ENCODE peak calls at places on chromosome 10, in five cellular contexts. R is neural progenitor cell, Y is MM.1S, U is GM23338, A is GM23248. C is an unnamed sample. For H3F3A and H3K4me1, the result is how much of the 10 kb centered on the place peaks cover.

GRCh38 chr10:38174341-38174740 is 80.2 kb downstream of the ZNF37A start:
- DNase-seq in R (no peak), Y (no peak), U (no peak), A (no peak), C (no peak)

GRCh38 chr10:72353028-72353962 is 1.4 kb downstream of the DNAJB12 start:
- DNase-seq in R (peak), Y (no peak), U (peak), A (peak), C (peak)

GRCh38 chr10:11776080-11776479 is 33.9 kb downstream of the ECHDC3 start:
- DNase-seq in R (no peak), Y (no peak), U (no peak), A (no peak), C (peak)

GRCh38 chr10:127919418-127920191 is 12.7 kb downstream of the PTPRE start:
- DNase-seq in R (no peak), Y (no peak), U (peak), A (peak), C (peak)

GRCh38 chr10:122740640-122741039 is 41.0 kb upstream of the C10orf120 start:
- DNase-seq in R (no peak), Y (no peak), U (no peak), A (peak), C (no peak)

GRCh38 chr10:26696786-26697162 is 727 bp upstream of the PDSS1 start:
- DNase-seq in R (no peak), Y (no peak), U (no peak), A (no peak), C (peak)

GRCh38 chr10:33519130-33519860 is 184.8 kb upstream of the NRP1 start:
- DNase-seq in R (no peak), Y (no peak), U (peak), A (no peak), C (no peak)

GRCh38 chr10:101629781-101630419 is 41.8 kb downstream of the DPCD start:
- DNase-seq in R (peak), Y (no peak), U (no peak), A (no peak), C (no peak)

GRCh38 chr10:124321433-124322072 is 97.2 kb downstream of the OAT start:
- DNase-seq in R (no peak), Y (no peak), U (no peak), A (no peak), C (no peak)

GRCh38 chr10:130350996-130351395 is 214.8 kb downstream of the GLRX3 start:
- DNase-seq in R (no peak), Y (no peak), U (no peak), A (no peak), C (no peak)

GRCh38 chr10:120969219-120969645 is 118.1 kb downstream of the WDR11 start:
- DNase-seq in R (no peak), Y (peak), U (no peak), A (no peak), C (peak)

GRCh38 chr10:125991009-125991788 is 94.8 kb downstream of the FANK1 start:
- DNase-seq in R (no peak), Y (no peak), U (no peak), A (no peak), C (peak)

GRCh38 chr10:51030480-51030879 is 43.8 kb upstream of the PRKG1 start:
- DNase-seq in R (no peak), Y (no peak), U (no peak), A (peak), C (no peak)

GRCh38 chr10:106705576-106706526 is 458.7 kb downstream of the SORCS1 start:
- DNase-seq in R (peak), Y (peak), U (peak), A (peak), C (peak)

GRCh38 chr10:3045471-3046209 is 21.7 kb upstream of the PFKP start:
- DNase-seq in R (peak), Y (no peak), U (peak), A (peak), C (peak)

GRCh38 chr10:84546609-84547008 is 218.2 kb downstream of the CCSER2 start:
- DNase-seq in R (no peak), Y (no peak), U (no peak), A (no peak), C (no peak)

GRCh38 chr10:122567056-122567660 is 6.6 kb downstream of the DMBT1 start:
- DNase-seq in R (peak), Y (no peak), U (peak), A (peak), C (peak)

DNA sequence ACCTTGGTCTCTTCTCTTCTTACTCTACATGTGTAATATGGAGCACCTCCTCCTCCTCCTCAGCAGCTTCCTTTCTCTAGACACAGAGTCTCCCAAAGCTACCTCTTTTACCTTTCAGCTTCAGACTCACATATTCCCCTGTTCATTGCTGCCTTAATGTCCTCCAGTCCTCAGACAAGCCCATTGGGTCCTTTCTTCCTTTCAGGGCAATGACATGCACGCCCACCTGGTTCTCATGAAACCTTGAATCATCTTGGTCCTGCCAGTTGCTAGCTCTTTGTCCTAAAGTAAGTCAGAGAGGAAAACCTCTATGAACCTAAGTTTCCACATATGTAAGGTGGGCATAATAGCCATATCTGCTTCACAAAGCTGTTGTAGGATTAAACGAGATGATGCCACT is 227.0 kb downstream of the RPS24 start:
- DNase-seq in R (no peak), Y (no peak), U (no peak), A (peak), C (no peak)
- H3K27ac ChIP-seq in R (no peak), Y (no peak), U (no peak), A (peak), C (no peak)

GRCh38 chr10:73816917-73817729 is 5.7 kb upstream of the NDST2 start:
- DNase-seq in R (no peak), Y (no peak), U (no peak), A (no peak), C (no peak)
- H3F3A ChIP-seq in R (under half), Y (under half), U (under half), A (under half), C (under half)

DNA sequence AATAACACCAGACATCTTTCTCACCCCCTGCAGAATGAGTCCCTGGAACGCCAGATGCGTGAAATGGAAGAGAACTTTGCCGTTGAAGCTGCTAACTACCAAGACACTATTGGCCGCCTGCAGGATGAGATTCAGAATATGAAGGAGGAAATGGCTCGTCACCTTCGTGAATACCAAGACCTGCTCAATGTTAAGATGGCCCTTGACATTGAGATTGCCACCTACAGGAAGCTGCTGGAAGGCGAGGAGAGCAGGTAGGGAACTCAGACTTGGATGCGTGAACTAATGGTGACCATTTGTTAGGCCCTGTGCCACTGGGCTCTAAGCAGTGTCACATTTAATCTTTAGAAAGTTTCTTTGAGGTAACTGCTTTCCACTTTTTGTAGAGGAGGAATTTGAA is 7.1 kb downstream of the VIM start:
- DNase-seq in R (peak), Y (no peak), U (peak), A (peak), C (no peak)
- H3K4me1 ChIP-seq in R (under half), Y (under half), U (under half), A (under half), C (under half)

DNA sequence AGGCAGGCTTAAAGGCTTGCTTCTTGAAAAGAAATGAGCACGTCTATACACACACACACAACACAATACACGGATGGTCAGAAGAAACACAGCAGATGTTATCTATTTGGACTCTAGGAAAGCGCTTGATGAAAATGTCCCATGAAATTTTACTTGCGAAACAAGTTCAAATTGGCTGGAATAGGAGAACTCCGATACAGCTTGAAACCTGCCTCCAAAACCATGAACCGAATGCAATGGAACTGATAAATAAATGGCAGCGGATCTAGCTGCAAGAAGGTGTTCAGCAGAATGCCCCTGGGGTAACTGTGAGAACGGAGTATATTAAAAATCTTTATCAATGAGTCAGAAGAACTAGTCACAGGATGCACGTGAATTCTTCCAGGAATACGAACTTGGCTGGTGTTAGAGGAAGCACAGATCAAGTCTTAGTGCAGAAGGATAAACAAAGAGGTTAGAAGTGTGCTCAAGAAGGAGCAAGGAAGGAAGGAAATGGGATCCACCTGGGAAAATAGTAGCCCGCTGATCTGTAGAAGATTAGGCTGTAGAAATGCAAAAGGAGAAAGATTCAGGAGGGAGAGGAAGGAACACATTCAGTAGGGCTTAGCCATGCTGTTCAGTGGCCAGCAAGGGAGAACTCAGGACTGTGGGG is 142.0 kb upstream of the PRKCQ start:
- DNase-seq in R (no peak), Y (no peak), U (peak), A (peak), C (peak)
- H3K27ac ChIP-seq in R (no peak), Y (no peak), U (peak), A (peak), C (peak)

DNA sequence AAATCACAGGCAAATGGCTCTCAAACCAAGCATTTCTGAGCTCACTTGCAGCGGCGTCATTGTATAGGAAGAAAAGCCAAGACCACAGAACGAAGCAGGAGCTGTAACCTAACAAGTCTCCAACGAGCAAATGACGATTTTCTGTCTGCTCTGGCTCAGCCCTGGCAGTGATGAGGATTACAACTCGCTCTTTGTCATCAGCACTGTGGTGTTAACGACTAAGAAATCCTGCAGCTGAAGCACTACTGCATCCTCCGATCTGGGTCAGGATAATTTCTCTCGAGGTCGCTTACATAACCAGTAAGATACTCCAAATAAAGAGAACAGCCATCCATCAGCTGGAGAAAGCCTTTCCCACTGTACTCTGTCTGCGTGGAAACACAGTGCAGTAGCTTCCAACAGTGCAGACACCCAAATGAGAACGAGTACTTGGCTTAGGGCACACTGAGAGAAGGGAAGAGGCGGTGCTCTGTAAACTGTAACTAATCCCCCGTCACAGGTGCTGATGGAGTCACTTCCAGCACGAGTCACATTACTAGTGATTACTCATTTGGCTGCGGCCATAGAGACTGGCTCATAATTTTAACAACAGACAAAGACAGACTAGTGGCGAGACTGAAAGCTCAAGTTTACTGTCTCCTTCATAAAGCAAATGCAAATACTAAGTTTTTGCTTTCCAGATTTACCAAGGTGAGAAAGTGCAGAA is 135.8 kb downstream of the NRBF2 start:
- DNase-seq in R (peak), Y (peak), U (peak), A (peak), C (peak)
- H3F3A ChIP-seq in R (under half), Y (under half), U (under half), A (under half), C (under half)

DNA sequence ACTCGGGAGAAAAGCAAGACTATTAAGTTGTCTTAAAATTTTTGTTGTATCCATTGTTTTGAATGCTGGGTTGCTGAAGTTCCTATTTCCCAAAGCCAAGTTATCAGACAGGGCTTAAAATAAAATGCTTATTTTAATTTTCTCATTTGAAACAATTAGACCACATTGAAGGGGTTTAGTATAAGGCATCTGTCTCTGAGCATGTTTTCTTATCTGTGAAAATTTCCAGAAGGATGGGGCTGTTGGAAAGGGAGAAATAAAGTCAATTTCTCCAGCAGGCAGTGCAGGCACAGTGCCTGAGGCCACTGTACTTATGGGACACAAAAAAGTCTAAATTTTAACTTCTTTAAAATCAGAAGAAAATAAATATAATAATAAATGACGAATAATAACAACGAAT is 396.6 kb downstream of the KCNMA1 start:
- DNase-seq in R (no peak), Y (no peak), U (no peak), A (no peak), C (no peak)
- H3K4me1 ChIP-seq in R (under half), Y (under half), U (under half), A (under half), C (half or more)

DNA sequence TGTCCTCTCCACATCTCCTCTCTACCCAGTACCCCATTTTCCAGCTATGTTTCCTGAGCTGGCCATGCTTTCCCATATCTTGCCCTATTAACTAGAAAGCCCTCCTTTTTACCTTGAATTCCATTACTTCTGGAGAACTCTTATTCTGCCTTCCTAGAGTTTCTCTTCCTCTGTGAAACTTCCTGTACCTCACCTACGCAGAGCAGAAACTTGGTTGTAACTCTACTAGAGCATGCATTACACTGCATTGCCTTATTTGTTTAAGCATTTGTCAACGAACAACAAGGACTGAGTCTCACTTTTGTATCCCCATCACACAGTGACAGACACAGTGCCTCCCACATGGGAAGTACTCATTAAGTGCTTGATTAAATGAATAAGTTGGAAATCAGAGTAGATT is 36.4 kb downstream of the VCL start:
- DNase-seq in R (no peak), Y (no peak), U (no peak), A (no peak), C (no peak)
- H3K27ac ChIP-seq in R (peak), Y (no peak), U (peak), A (no peak), C (no peak)

C was measured in PC-3.